ENCODE peak calls at places on chromosome X, in four cellular contexts. P, I, J and Z are unnamed samples.

GRCh38 chrX:94655180-94655579 is 981.2 kb downstream of the FAM133A start:
- DNase-seq in P (no peak), I (no peak), J (no peak), Z (no peak)

GRCh38 chrX:130691576-130691975 is 211.4 kb downstream of the ENOX2 start:
- DNase-seq in P (no peak), I (no peak), J (no peak), Z (no peak)

GRCh38 chrX:63718010-63718694 is 66.9 kb downstream of the ARHGEF9 start:
- DNase-seq in P (no peak), I (no peak), J (no peak), Z (no peak)

GRCh38 chrX:37378830-37379229 is 29.7 kb downstream of the PRRG1 start:
- DNase-seq in P (no peak), I (no peak), J (no peak), Z (no peak)

GRCh38 chrX:55007633-55008032 is 7.5 kb downstream of the APEX2 start:
- DNase-seq in P (no peak), I (no peak), J (no peak), Z (no peak)

GRCh38 chrX:100098660-100099375 is 311.3 kb downstream of the PCDH19 start:
- DNase-seq in P (no peak), I (peak), J (no peak), Z (no peak)

GRCh38 chrX:96564595-96564994 is 120.0 kb upstream of the DIAPH2 start:
- DNase-seq in P (no peak), I (no peak), J (no peak), Z (no peak)

GRCh38 chrX:12372111-12372510 is 233.8 kb downstream of the FRMPD4 start:
- DNase-seq in P (no peak), I (no peak), J (no peak), Z (no peak)

GRCh38 chrX:118593407-118593806 is 97.8 kb downstream of the DOCK11 start:
- DNase-seq in P (no peak), I (no peak), J (no peak), Z (no peak)

GRCh38 chrX:18441780-18442367 is 16.5 kb downstream of the CDKL5 start:
- DNase-seq in P (no peak), I (no peak), J (no peak), Z (no peak)
- TF ChIP-seq CTCF in P (no peak), I (no peak), J (no peak), Z (no peak)

DNA sequence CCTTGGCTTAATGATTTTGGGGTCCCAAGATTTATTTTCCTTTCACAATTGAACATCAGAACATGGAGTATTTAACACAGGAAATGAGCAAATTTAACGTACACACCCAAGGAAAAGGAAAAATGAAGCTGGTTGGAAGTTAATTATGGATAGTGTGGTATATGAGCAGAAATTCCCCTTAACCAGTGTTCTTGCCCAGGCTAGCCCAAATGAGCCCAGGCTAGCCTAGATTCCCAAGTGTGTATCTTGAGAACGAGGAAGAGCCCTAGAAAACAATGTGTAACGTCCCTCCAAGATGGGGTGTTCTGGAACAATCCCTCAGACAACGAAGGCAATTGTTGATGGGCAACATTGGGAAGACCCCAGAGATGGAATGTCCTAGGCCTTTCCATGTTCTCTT is 33.7 kb downstream of the XG start:
- DNase-seq in P (no peak), I (no peak), J (no peak), Z (no peak)
- TF ChIP-seq CTCF in P (no peak), I (no peak), J (no peak), Z (no peak)

DNA sequence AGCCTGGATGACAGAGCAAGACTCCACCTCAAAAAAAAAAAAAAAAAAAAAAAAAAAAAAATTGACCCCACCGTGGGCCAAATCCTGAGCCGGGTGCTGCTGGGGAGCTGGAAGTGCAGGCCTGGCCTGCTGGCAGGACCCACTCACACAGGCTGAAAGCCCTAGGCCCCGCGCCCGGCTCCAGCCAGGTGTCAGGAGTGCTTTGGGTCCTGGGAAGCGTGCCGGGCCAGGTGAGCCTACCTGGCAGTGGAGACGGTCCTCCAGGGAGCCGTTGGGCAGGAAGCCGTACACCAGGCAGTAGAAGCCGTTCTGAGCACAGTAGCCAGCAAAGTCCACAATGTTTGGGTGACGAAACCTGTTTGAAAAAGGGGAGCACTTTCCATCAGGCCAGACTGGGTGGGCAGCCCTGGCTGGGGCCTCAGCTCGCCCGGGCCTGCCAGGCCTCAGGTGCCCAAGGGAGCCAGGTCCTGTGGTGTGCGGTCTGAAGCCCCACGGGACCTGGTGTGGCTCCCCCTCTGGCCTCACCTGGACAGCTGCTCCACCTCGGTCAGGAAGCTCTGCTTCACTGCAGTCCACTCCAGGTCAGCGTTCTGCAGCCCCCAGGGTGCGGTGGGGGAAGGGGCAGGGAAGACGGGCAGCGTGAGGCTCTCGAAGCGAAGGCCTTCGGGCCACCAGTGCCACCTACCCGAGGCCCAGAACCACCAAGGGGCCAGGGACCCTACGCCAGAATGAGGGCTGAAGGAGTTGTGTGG is 1.8 kb downstream of the IRAK1 start:
- DNase-seq in P (no peak), I (no peak), J (no peak), Z (no peak)
- TF ChIP-seq CTCF in P (no peak), I (no peak), J (no peak), Z (no peak)

DNA sequence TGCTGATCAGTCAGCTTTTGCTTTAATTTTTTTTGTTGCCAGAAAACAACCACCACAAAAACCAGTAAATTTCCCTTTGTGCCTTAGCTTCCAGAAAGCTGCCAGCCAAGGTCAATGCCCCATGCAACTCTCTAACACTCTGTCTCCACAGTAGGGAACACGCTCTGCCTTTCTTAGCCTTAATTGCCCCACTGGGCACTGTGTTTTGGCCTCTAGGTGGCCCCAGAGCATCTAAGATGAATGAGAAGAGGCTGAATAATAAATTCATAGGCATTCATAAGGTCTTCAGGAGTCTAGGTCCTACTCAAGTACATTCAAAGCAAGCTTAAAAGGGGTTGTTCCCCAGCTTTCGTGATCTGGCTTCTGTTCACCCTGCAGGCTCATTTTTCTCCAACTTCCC is 57.7 kb upstream of the PASD1 start:
- DNase-seq in P (no peak), I (peak), J (no peak), Z (no peak)
- TF ChIP-seq CTCF in P (no peak), I (no peak), J (no peak), Z (no peak)

GRCh38 chrX:3712080-3712869 is 1.2 kb downstream of the PRKX start:
- DNase-seq in P (no peak), I (peak), J (no peak), Z (no peak)

GRCh38 chrX:3713937-3714434 is 537 bp upstream of the PRKX start:
- DNase-seq in P (no peak), I (no peak), J (no peak), Z (no peak)

GRCh38 chrX:3712870-3713224 is 602 bp downstream of the PRKX start:
- DNase-seq in P (no peak), I (no peak), J (no peak), Z (no peak)

GRCh38 chrX:3711331-3711917 is 2.0 kb downstream of the PRKX start:
- DNase-seq in P (no peak), I (no peak), J (no peak), Z (peak)

DNA sequence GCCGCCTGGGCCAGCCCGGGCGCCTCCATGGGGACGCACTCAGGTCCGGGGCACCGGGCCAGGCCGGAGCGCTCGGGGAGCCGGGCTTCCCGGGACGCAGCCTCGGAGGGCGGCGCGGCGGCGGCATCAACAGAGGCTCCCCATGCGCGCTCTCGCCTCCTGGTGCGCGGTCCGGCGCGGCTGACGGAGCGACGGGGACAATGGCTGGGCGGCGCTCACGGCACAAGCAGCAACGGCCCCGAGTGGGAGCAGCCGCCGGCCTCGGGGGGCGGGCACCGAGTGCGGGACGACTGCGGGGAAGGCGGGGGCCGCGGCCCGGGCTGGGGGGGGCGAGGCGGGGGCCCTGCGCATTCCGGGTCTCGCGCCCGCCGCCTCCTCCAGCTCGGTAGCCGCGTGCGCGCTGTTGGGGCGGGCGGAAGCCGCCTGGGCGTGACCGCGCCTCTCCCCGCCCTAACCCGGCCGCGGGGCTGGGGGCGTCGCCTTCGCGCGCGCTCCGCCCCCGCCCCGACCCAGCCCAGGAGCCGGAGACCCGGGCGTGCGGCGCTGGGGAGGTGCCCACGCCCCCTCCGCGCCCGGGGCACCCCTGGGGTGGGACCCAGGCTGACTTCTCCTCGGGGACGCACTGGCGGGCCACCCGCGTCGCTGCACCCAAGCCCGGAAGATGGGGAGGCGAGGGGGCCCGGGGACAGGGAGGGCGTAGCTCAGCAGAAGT is at the start of gene PRKX:
- DNase-seq in P (peak), I (peak), J (peak), Z (peak)
- TF ChIP-seq CTCF in P (no peak), I (no peak), J (no peak), Z (no peak)

GRCh38 chrX:45508459-45508858 is 307.8 kb upstream of the DIPK2B start:
- DNase-seq in P (no peak), I (no peak), J (no peak), Z (no peak)

GRCh38 chrX:45515262-45516215 is 314.9 kb upstream of the DIPK2B start:
- DNase-seq in P (peak), I (peak), J (no peak), Z (no peak)

GRCh38 chrX:45518552-45518951 is 317.9 kb upstream of the DIPK2B start:
- DNase-seq in P (no peak), I (no peak), J (no peak), Z (no peak)

GRCh38 chrX:45517090-45517973 is 316.7 kb upstream of the DIPK2B start:
- DNase-seq in P (no peak), I (no peak), J (no peak), Z (no peak)

GRCh38 chrX:45513042-45513441 is 312.4 kb upstream of the DIPK2B start:
- DNase-seq in P (no peak), I (no peak), J (no peak), Z (no peak)
- TF ChIP-seq CTCF in P (no peak), I (no peak), J (no peak), Z (no peak)